ENCODE peak calls at places on chromosomes 16 and 17, in six cellular contexts. X, Q, K, J, T and B are unnamed samples. For H3K4me1, the result is how much of the 10 kb centered on the place peaks cover.

GRCh38 chr17:81647640-81648012 is 8.7 kb downstream of the PDE6G start:
- DNase-seq in X (no peak), Q (no peak), K (no peak), J (no peak), T (no peak), B (no peak)

GRCh38 chr16:15043344-15043743 is 12.5 kb downstream of the NTAN1 start:
- DNase-seq in X (no peak), Q (no peak), K (no peak), J (no peak), T (no peak), B (no peak)

GRCh38 chr16:88610080-88610479 is 28.3 kb upstream of the IL17C start:
- DNase-seq in X (peak), Q (no peak), K (no peak), J (no peak), T (no peak), B (no peak)

GRCh38 chr17:36183001-36183810 is 6.8 kb upstream of the TBC1D3B start:
- DNase-seq in X (no peak), Q (peak), K (no peak), J (peak), T (peak), B (no peak)

GRCh38 chr17:74186498-74186897 is 17.0 kb upstream of the RPL38 start:
- DNase-seq in X (no peak), Q (no peak), K (no peak), J (no peak), T (no peak), B (no peak)

GRCh38 chr16:27408012-27408601 is 6.1 kb downstream of the IL21R start:
- DNase-seq in X (peak), Q (no peak), K (no peak), J (no peak), T (no peak), B (no peak)

GRCh38 chr16:2835638-2836493 is 5.8 kb downstream of the ZG16B start:
- DNase-seq in X (no peak), Q (no peak), K (no peak), J (peak), T (no peak), B (no peak)

GRCh38 chr16:85616608-85617311 is 3.6 kb downstream of the GSE1 start:
- DNase-seq in X (peak), Q (peak), K (no peak), J (no peak), T (no peak), B (no peak)

GRCh38 chr17:6135216-6135615 is 65.0 kb downstream of the WSCD1 start:
- DNase-seq in X (no peak), Q (no peak), K (no peak), J (no peak), T (no peak), B (no peak)

GRCh38 chr16:83068686-83069085 is 441.9 kb downstream of the CDH13 start:
- DNase-seq in X (no peak), Q (no peak), K (no peak), J (no peak), T (no peak), B (no peak)

GRCh38 chr17:29590979-29591736 is 1.7 kb upstream of the GIT1 start:
- DNase-seq in X (peak), Q (peak), K (no peak), J (peak), T (peak), B (no peak)

GRCh38 chr16:84862804-84863484 is 43.2 kb downstream of the CRISPLD2 start:
- DNase-seq in X (no peak), Q (no peak), K (no peak), J (no peak), T (no peak), B (no peak)

GRCh38 chr17:21545051-21545450 is 147.3 kb upstream of the KCNJ18 start:
- DNase-seq in X (no peak), Q (no peak), K (no peak), J (no peak), T (no peak), B (no peak)

GRCh38 chr16:11100239-11100750 is 155.7 kb downstream of the SOCS1 start:
- DNase-seq in X (peak), Q (peak), K (no peak), J (no peak), T (peak), B (peak)

GRCh38 chr17:31381165-31381668 is 10.3 kb upstream of the RAB11FIP4 start:
- DNase-seq in X (no peak), Q (no peak), K (no peak), J (no peak), T (no peak), B (no peak)

GRCh38 chr17:77720946-77721822 is 237.3 kb upstream of the TNRC6C start:
- DNase-seq in X (no peak), Q (no peak), K (no peak), J (no peak), T (no peak), B (peak)

GRCh38 chr16:84565669-84566495 is 52.0 kb downstream of the COTL1 start:
- DNase-seq in X (no peak), Q (no peak), K (no peak), J (no peak), T (no peak), B (no peak)

GRCh38 chr16:57380671-57381462 is 8.6 kb downstream of the CX3CL1 start:
- DNase-seq in X (no peak), Q (no peak), K (no peak), J (peak), T (no peak), B (peak)

GRCh38 chr16:57377080-57377841 is 5.0 kb downstream of the CX3CL1 start:
- DNase-seq in X (peak), Q (no peak), K (no peak), J (peak), T (no peak), B (no peak)

GRCh38 chr16:57382535-57383275 is 10.4 kb downstream of the CX3CL1 start:
- DNase-seq in X (no peak), Q (no peak), K (no peak), J (no peak), T (no peak), B (no peak)

GRCh38 chr16:57381791-57382534 is 9.7 kb downstream of the CX3CL1 start:
- DNase-seq in X (no peak), Q (no peak), K (no peak), J (no peak), T (no peak), B (no peak)

GRCh38 chr16:57379579-57379978 is 7.3 kb downstream of the CX3CL1 start:
- DNase-seq in X (no peak), Q (no peak), K (no peak), J (peak), T (no peak), B (no peak)
- H3K4me1 ChIP-seq in X (under half), Q (under half), K (under half), J (half or more), T (under half), B (half or more)

DNA sequence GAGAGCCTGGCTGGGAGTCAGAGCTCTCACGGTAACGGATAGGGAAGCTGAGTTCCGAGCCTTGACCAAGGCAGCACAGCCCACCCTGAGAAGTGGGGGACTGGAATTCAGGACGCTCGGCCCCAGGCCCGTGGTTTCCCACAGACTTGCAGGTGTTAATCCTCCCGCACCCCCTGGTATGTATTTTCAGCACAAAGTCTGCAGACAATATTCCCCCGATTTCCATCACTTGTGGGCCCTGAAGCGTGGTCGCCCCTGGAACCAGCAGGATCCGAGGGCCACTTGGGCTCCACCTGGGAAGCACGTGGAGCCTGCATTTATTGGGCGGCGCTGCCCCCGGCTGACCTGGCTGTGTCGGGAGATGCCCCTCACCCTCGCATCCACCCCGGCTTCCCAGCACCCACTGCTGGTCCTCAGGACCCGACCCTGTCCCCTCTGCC is 60.2 kb downstream of the WSB1 start:
- DNase-seq in X (no peak), Q (peak), K (no peak), J (no peak), T (peak), B (no peak)
- TF ChIP-seq CTCF in X (peak), Q (no peak), K (peak), J (no peak), T (no peak), B (no peak)

GRCh38 chr17:12020595-12021590 is at the start of gene MAP2K4:
- DNase-seq in X (peak), Q (peak), K (peak), J (peak), T (peak), B (peak)
- H3K27ac ChIP-seq in X (peak), Q (peak), K (peak), J (peak), T (peak), B (peak)

GRCh38 chr17:38705523-38705802 is 390 bp downstream of the MLLT6 start:
- DNase-seq in X (peak), Q (no peak), K (no peak), J (no peak), T (no peak), B (no peak)

GRCh38 chr17:38702166-38702899 is 2.7 kb upstream of the MLLT6 start:
- DNase-seq in X (peak), Q (peak), K (peak), J (peak), T (peak), B (peak)

GRCh38 chr17:38704645-38705522 is at the start of gene MLLT6:
- DNase-seq in X (peak), Q (peak), K (peak), J (peak), T (peak), B (peak)

GRCh38 chr17:38702900-38703741 is 2.0 kb upstream of the MLLT6 start:
- DNase-seq in X (peak), Q (no peak), K (no peak), J (no peak), T (no peak), B (no peak)

DNA sequence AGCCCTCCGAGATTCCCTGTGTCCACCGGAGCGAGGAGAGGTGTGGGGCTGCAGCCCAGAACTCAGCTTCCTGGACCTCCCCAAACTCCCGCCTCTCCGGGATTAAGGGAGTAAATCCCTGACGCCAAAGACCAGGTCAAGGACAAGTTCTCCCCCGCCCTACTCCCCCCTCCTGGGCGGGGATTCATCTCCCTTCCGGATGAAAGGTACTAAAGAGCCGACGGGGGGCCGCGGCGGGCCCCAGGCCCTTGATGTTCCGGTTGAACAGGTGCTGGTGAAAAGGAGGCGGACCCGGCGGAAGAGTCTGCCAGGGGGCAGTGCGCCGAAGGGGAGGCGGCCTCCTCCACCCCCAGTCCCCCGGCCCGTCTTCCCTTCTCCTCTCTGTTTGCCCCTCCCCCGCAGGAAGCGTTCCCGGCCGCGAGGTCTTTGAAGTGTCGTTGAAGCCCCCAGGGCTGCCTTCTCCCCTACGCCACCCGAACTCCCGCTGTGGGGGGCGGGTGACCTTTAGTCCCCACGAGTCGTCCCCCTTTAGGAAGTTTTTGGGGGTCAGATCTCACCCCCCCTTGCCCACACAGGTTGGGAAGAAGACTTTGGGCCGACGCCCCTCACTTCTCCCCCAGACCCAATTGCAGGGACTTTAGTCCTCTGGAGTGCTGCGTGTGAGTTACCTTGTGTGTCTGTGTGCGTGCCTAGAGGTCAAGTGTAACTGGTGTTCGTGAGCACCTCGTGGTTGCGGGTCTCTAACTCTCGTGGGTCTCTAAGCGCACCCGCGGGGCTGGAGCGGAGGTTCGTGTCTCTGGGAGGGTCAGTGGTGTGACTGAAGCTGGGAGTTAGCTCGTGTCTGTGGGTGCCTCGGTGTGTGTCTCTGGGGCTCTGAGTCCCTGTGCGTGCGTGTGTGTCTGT is 1.1 kb upstream of the MLLT6 start:
- DNase-seq in X (peak), Q (peak), K (peak), J (no peak), T (peak), B (peak)
- H3K4me1 ChIP-seq in X (under half), Q (under half), K (under half), J (under half), T (half or more), B (under half)

GRCh38 chr17:79905832-79906231 is 66.6 kb upstream of the CBX4 start:
- DNase-seq in X (no peak), Q (no peak), K (no peak), J (peak), T (no peak), B (no peak)
- TF ChIP-seq CTCF in X (peak), Q (no peak), K (no peak), J (peak), T (no peak), B (no peak)

GRCh38 chr17:10121971-10122707 is 76.3 kb downstream of the GAS7 start:
- DNase-seq in X (no peak), Q (no peak), K (no peak), J (no peak), T (peak), B (no peak)
- H3K27ac ChIP-seq in X (no peak), Q (peak), K (no peak), J (no peak), T (no peak), B (no peak)

DNA sequence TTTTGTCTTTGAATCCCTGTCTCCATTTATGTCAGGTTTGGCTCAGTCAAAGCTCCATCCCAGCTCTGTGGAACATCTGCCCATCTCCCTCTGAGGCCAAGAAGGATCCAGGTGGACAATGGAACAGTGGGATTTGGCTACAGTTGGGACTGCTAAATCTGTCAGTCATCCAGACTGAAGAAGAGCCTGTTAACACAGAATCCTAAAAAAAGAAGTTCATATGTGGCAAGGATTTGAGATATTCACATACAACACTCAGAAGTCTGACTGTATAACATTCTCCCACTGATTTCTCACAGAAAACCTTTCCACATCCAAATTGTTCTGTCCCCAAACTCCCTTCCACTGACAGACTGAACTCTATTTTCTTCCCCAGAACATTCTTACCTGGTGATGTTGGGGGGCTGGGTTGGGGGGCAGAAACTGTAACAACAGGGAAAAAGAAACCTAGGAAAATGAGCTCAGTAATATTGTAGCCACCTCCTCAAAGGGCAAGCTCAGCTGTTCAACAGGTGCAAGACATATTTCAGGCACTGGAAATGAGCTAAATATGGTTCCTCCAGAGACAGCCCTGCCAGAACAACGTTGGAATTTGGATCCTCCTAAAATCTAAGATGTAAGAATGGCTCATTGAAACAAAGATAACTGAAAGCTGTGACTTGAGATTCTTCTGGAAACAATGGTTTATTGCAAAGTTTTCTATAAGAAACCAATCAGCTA is 301.5 kb upstream of the CDH5 start:
- DNase-seq in X (no peak), Q (no peak), K (no peak), J (no peak), T (no peak), B (no peak)
- H3K4me1 ChIP-seq in X (under half), Q (under half), K (under half), J (under half), T (under half), B (under half)

GRCh38 chr17:44775838-44776621 is 17.2 kb downstream of the ADAM11 start:
- DNase-seq in X (no peak), Q (peak), K (no peak), J (no peak), T (no peak), B (peak)

GRCh38 chr17:44776628-44777393 is 18.0 kb downstream of the ADAM11 start:
- DNase-seq in X (no peak), Q (no peak), K (no peak), J (no peak), T (no peak), B (no peak)

GRCh38 chr17:44773140-44773539 is 14.4 kb downstream of the ADAM11 start:
- DNase-seq in X (no peak), Q (no peak), K (no peak), J (no peak), T (no peak), B (no peak)

GRCh38 chr17:44774271-44775135 is 15.7 kb downstream of the ADAM11 start:
- DNase-seq in X (peak), Q (peak), K (peak), J (peak), T (peak), B (peak)

GRCh38 chr17:44775136-44775837 is 16.5 kb downstream of the ADAM11 start:
- DNase-seq in X (peak), Q (no peak), K (peak), J (peak), T (peak), B (peak)
- TF ChIP-seq CTCF in X (peak), Q (no peak), K (no peak), J (peak), T (peak), B (no peak)

GRCh38 chr17:66300956-66301355 is 1.5 kb upstream of the PRKCA start:
- DNase-seq in X (no peak), Q (no peak), K (no peak), J (no peak), T (no peak), B (no peak)

GRCh38 chr17:66302761-66303626 is 581 bp downstream of the PRKCA start:
- DNase-seq in X (peak), Q (peak), K (peak), J (peak), T (peak), B (peak)

GRCh38 chr17:66299721-66300120 is 2.7 kb upstream of the PRKCA start:
- DNase-seq in X (no peak), Q (no peak), K (no peak), J (no peak), T (no peak), B (no peak)

GRCh38 chr17:66301418-66301863 is 972 bp upstream of the PRKCA start:
- DNase-seq in X (peak), Q (no peak), K (no peak), J (no peak), T (no peak), B (no peak)

GRCh38 chr17:66301864-66302741 is at the start of gene PRKCA:
- DNase-seq in X (peak), Q (peak), K (peak), J (peak), T (peak), B (peak)
- H3K27ac ChIP-seq in X (no peak), Q (peak), K (peak), J (peak), T (peak), B (peak)

GRCh38 chr17:59366040-59366757 is 34.7 kb downstream of the YPEL2 start:
- DNase-seq in X (no peak), Q (no peak), K (no peak), J (no peak), T (no peak), B (no peak)
- H3K4me1 ChIP-seq in X (half or more), Q (half or more), K (half or more), J (under half), T (half or more), B (half or more)